ENCODE peak calls at places on chromosomes 5 and 9, in seven cellular contexts. One of them, this sample, is unnamed.

GRCh38 chr5:82106207-82106606 is 134.4 kb downstream of the ATG10 start:
- DNase-seq in PC-3: no peak
- DNase-seq in A549: no peak
- DNase-seq in astrocyte of the cerebellum: no peak
- DNase-seq in lung: no peak
- DNase-seq in tibial artery: no peak
- DNase-seq in Peyer's patch: no peak
- DNase-seq in this sample: no peak

GRCh38 chr5:111932628-111933027 is 175.6 kb upstream of the NREP start:
- DNase-seq in astrocyte of the cerebellum: no peak
- DNase-seq in tibial artery: no peak
- DNase-seq in lung: no peak
- DNase-seq in PC-3: peak
- DNase-seq in Peyer's patch: no peak
- DNase-seq in A549: no peak
- DNase-seq in this sample: no peak

GRCh38 chr5:150080696-150081435 is 5.5 kb downstream of the CSF1R start:
- DNase-seq in A549: no peak
- DNase-seq in Peyer's patch: peak
- DNase-seq in lung: no peak
- DNase-seq in PC-3: no peak
- DNase-seq in tibial artery: no peak
- DNase-seq in astrocyte of the cerebellum: no peak
- DNase-seq in this sample: no peak

GRCh38 chr5:115685966-115686691 is 60.3 kb upstream of the TMED7 start:
- DNase-seq in astrocyte of the cerebellum: peak
- DNase-seq in tibial artery: peak
- DNase-seq in PC-3: no peak
- DNase-seq in lung: no peak
- DNase-seq in A549: no peak
- DNase-seq in Peyer's patch: no peak
- DNase-seq in this sample: no peak

GRCh38 chr9:32741706-32742105 is 41.6 kb upstream of the TMEM215 start:
- DNase-seq in Peyer's patch: no peak
- DNase-seq in A549: no peak
- DNase-seq in PC-3: peak
- DNase-seq in tibial artery: no peak
- DNase-seq in lung: no peak
- DNase-seq in astrocyte of the cerebellum: no peak
- DNase-seq in this sample: no peak

GRCh38 chr9:16616686-16617085 is 253.8 kb downstream of the BNC2 start:
- DNase-seq in Peyer's patch: no peak
- DNase-seq in astrocyte of the cerebellum: no peak
- DNase-seq in A549: no peak
- DNase-seq in tibial artery: no peak
- DNase-seq in lung: no peak
- DNase-seq in PC-3: no peak
- DNase-seq in this sample: no peak

GRCh38 chr5:168706655-168707069 is 127.5 kb upstream of the PANK3 start:
- DNase-seq in tibial artery: no peak
- DNase-seq in PC-3: peak
- DNase-seq in A549: peak
- DNase-seq in lung: no peak
- DNase-seq in astrocyte of the cerebellum: peak
- DNase-seq in Peyer's patch: no peak
- DNase-seq in this sample: no peak

GRCh38 chr5:11719888-11720481 is 184.3 kb downstream of the CTNND2 start:
- DNase-seq in tibial artery: peak
- DNase-seq in PC-3: peak
- DNase-seq in Peyer's patch: no peak
- DNase-seq in lung: peak
- DNase-seq in A549: no peak
- DNase-seq in astrocyte of the cerebellum: peak
- DNase-seq in this sample: no peak

GRCh38 chr5:102540251-102540812 is 41.5 kb upstream of the SLCO6A1 start:
- DNase-seq in astrocyte of the cerebellum: no peak
- DNase-seq in Peyer's patch: no peak
- DNase-seq in PC-3: no peak
- DNase-seq in A549: no peak
- DNase-seq in tibial artery: no peak
- DNase-seq in lung: no peak
- DNase-seq in this sample: no peak

GRCh38 chr9:107636596-107637405 is 147.2 kb upstream of the KLF4 start:
- DNase-seq in lung: no peak
- DNase-seq in tibial artery: no peak
- DNase-seq in Peyer's patch: no peak
- DNase-seq in A549: no peak
- DNase-seq in astrocyte of the cerebellum: no peak
- DNase-seq in PC-3: no peak
- DNase-seq in this sample: no peak

GRCh38 chr5:141874262-141874964 is 3.8 kb downstream of the PCDH1 start:
- DNase-seq in Peyer's patch: no peak
- DNase-seq in lung: no peak
- DNase-seq in tibial artery: no peak
- DNase-seq in A549: no peak
- DNase-seq in PC-3: no peak
- DNase-seq in astrocyte of the cerebellum: no peak
- DNase-seq in this sample: no peak

GRCh38 chr9:132485454-132485853 is 75.4 kb downstream of the CFAP77 start:
- DNase-seq in lung: no peak
- DNase-seq in PC-3: no peak
- DNase-seq in Peyer's patch: no peak
- DNase-seq in tibial artery: no peak
- DNase-seq in astrocyte of the cerebellum: no peak
- DNase-seq in A549: no peak
- DNase-seq in this sample: no peak

GRCh38 chr9:127706836-127707241 is at the start of gene CFAP157:
- DNase-seq in tibial artery: no peak
- DNase-seq in A549: peak
- DNase-seq in Peyer's patch: no peak
- DNase-seq in astrocyte of the cerebellum: no peak
- DNase-seq in PC-3: no peak
- DNase-seq in lung: no peak
- DNase-seq in this sample: no peak

GRCh38 chr5:153276151-153276550 is 214.3 kb upstream of the GRIA1 start:
- DNase-seq in PC-3: peak
- DNase-seq in astrocyte of the cerebellum: peak
- DNase-seq in tibial artery: no peak
- DNase-seq in A549: no peak
- DNase-seq in Peyer's patch: no peak
- DNase-seq in lung: no peak
- DNase-seq in this sample: no peak

GRCh38 chr9:133715295-133715865 is 22.8 kb downstream of the SARDH start:
- DNase-seq in lung: no peak
- DNase-seq in Peyer's patch: no peak
- DNase-seq in astrocyte of the cerebellum: no peak
- DNase-seq in tibial artery: no peak
- DNase-seq in PC-3: no peak
- DNase-seq in A549: no peak
- DNase-seq in this sample: no peak

GRCh38 chr9:78601957-78602565 is 305.1 kb downstream of the PSAT1 start:
- DNase-seq in tibial artery: no peak
- DNase-seq in A549: no peak
- DNase-seq in astrocyte of the cerebellum: peak
- DNase-seq in lung: no peak
- DNase-seq in PC-3: peak
- DNase-seq in Peyer's patch: no peak
- DNase-seq in this sample: no peak

GRCh38 chr9:107465467-107466451 is 23.8 kb downstream of the KLF4 start:
- DNase-seq in PC-3: peak
- DNase-seq in astrocyte of the cerebellum: no peak
- DNase-seq in A549: peak
- DNase-seq in tibial artery: peak
- DNase-seq in lung: peak
- DNase-seq in Peyer's patch: no peak
- DNase-seq in this sample: no peak

GRCh38 chr5:158074992-158075769 is 216.2 kb upstream of the CLINT1 start:
- DNase-seq in tibial artery: peak
- DNase-seq in A549: peak
- DNase-seq in Peyer's patch: peak
- DNase-seq in PC-3: peak
- DNase-seq in astrocyte of the cerebellum: peak
- DNase-seq in lung: peak
- DNase-seq in this sample: peak

GRCh38 chr9:129160712-129161533 is 17.1 kb downstream of the IER5L start:
- DNase-seq in lung: no peak
- DNase-seq in astrocyte of the cerebellum: no peak
- DNase-seq in Peyer's patch: no peak
- DNase-seq in A549: no peak
- DNase-seq in PC-3: no peak
- DNase-seq in tibial artery: no peak
- DNase-seq in this sample: no peak

GRCh38 chr5:132024789-132025402 is 13.4 kb upstream of the ACSL6 start:
- DNase-seq in A549: no peak
- DNase-seq in lung: no peak
- DNase-seq in PC-3: no peak
- DNase-seq in Peyer's patch: no peak
- DNase-seq in tibial artery: no peak
- DNase-seq in astrocyte of the cerebellum: no peak
- DNase-seq in this sample: no peak

GRCh38 chr9:130755377-130756007 is 61.9 kb downstream of the EXOSC2 start:
- DNase-seq in PC-3: no peak
- DNase-seq in astrocyte of the cerebellum: no peak
- DNase-seq in lung: no peak
- DNase-seq in Peyer's patch: no peak
- DNase-seq in tibial artery: no peak
- DNase-seq in A549: no peak
- DNase-seq in this sample: no peak

GRCh38 chr9:130756460-130757152 is 63.0 kb downstream of the EXOSC2 start:
- DNase-seq in lung: no peak
- DNase-seq in PC-3: no peak
- DNase-seq in Peyer's patch: no peak
- DNase-seq in A549: no peak
- DNase-seq in tibial artery: no peak
- DNase-seq in astrocyte of the cerebellum: no peak
- DNase-seq in this sample: no peak

GRCh38 chr9:130759738-130760137 is 66.2 kb downstream of the EXOSC2 start:
- DNase-seq in lung: no peak
- DNase-seq in PC-3: no peak
- DNase-seq in Peyer's patch: no peak
- DNase-seq in tibial artery: no peak
- DNase-seq in astrocyte of the cerebellum: no peak
- DNase-seq in A549: no peak
- DNase-seq in this sample: no peak

GRCh38 chr9:130756037-130756436 is 62.5 kb downstream of the EXOSC2 start:
- DNase-seq in astrocyte of the cerebellum: no peak
- DNase-seq in tibial artery: no peak
- DNase-seq in PC-3: no peak
- DNase-seq in Peyer's patch: no peak
- DNase-seq in lung: no peak
- DNase-seq in A549: no peak
- DNase-seq in this sample: no peak
- H3K4me3 ChIP-seq in astrocyte of the cerebellum: no peak
- H3K4me3 ChIP-seq in tibial artery: no peak
- H3K4me3 ChIP-seq in PC-3: no peak
- H3K4me3 ChIP-seq in Peyer's patch: no peak
- H3K4me3 ChIP-seq in lung: no peak
- H3K4me3 ChIP-seq in A549: no peak
- H3K4me3 ChIP-seq in this sample: no peak

DNA sequence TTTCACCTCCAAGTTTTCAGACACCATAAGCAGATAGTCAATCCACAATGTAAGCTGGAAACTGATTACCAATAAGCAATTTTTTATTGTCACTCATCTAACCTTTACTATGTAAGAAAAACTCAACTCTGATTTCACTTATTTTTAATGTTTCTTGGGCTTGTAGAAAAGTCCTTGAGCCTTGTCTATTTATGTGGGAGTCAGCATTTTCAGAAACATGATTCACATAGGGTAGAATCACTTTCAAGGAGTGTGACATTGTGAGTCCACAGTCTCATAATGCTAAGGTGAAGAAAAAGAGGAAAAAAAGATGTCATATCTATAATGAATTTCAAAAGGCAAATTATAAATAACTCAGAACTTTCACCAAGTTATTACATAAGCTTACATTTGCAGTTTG is 2167.9 kb upstream of the C9orf72 start:
- DNase-seq in astrocyte of the cerebellum: no peak
- DNase-seq in PC-3: no peak
- DNase-seq in tibial artery: no peak
- DNase-seq in Peyer's patch: no peak
- DNase-seq in A549: no peak
- DNase-seq in lung: no peak
- DNase-seq in this sample: no peak
- H3K4me3 ChIP-seq in astrocyte of the cerebellum: no peak
- H3K4me3 ChIP-seq in PC-3: no peak
- H3K4me3 ChIP-seq in tibial artery: no peak
- H3K4me3 ChIP-seq in Peyer's patch: no peak
- H3K4me3 ChIP-seq in A549: no peak
- H3K4me3 ChIP-seq in lung: no peak
- H3K4me3 ChIP-seq in this sample: no peak

GRCh38 chr5:1793301-1793740 is 6.3 kb downstream of the MRPL36 start:
- DNase-seq in tibial artery: peak
- DNase-seq in PC-3: no peak
- DNase-seq in astrocyte of the cerebellum: no peak
- DNase-seq in A549: no peak
- DNase-seq in lung: no peak
- DNase-seq in Peyer's patch: no peak
- DNase-seq in this sample: no peak

GRCh38 chr5:1794896-1795290 is 4.7 kb downstream of the MRPL36 start:
- DNase-seq in astrocyte of the cerebellum: no peak
- DNase-seq in lung: no peak
- DNase-seq in PC-3: no peak
- DNase-seq in A549: no peak
- DNase-seq in tibial artery: peak
- DNase-seq in Peyer's patch: no peak
- DNase-seq in this sample: no peak

GRCh38 chr5:1795506-1795905 is 4.1 kb downstream of the MRPL36 start:
- DNase-seq in astrocyte of the cerebellum: no peak
- DNase-seq in tibial artery: peak
- DNase-seq in PC-3: no peak
- DNase-seq in Peyer's patch: no peak
- DNase-seq in lung: no peak
- DNase-seq in A549: no peak
- DNase-seq in this sample: no peak

GRCh38 chr5:1792842-1793266 is 6.8 kb downstream of the MRPL36 start:
- DNase-seq in lung: no peak
- DNase-seq in Peyer's patch: peak
- DNase-seq in A549: no peak
- DNase-seq in PC-3: peak
- DNase-seq in astrocyte of the cerebellum: peak
- DNase-seq in tibial artery: no peak
- DNase-seq in this sample: peak

GRCh38 chr5:1793966-1794895 is 5.4 kb downstream of the MRPL36 start:
- DNase-seq in Peyer's patch: no peak
- DNase-seq in astrocyte of the cerebellum: peak
- DNase-seq in tibial artery: peak
- DNase-seq in lung: no peak
- DNase-seq in A549: no peak
- DNase-seq in PC-3: peak
- DNase-seq in this sample: peak
- H3K4me3 ChIP-seq in Peyer's patch: no peak
- H3K4me3 ChIP-seq in astrocyte of the cerebellum: no peak
- H3K4me3 ChIP-seq in tibial artery: no peak
- H3K4me3 ChIP-seq in lung: no peak
- H3K4me3 ChIP-seq in A549: no peak
- H3K4me3 ChIP-seq in PC-3: no peak
- H3K4me3 ChIP-seq in this sample: no peak

DNA sequence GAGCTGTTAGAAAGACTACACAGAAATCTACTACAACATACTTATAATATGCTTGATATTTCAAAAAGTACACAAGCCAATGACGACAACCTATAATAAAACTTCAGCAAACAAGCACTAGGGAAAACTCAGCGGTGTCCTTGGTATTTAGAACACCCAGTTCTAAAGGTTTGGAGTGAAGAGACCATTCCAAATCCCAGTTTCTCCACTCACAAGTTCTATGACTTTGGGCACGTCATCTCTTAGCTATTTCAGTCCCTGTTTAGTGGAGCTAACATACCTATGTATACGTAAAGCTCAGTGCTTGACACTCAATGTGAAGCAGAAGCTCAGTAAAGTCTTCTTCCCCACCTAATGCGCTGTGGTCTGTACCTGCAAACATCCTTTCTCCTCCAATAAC is 52.8 kb downstream of the MLLT3 start:
- DNase-seq in tibial artery: no peak
- DNase-seq in A549: no peak
- DNase-seq in Peyer's patch: no peak
- DNase-seq in PC-3: peak
- DNase-seq in astrocyte of the cerebellum: no peak
- DNase-seq in lung: no peak
- DNase-seq in this sample: no peak
- H3K4me3 ChIP-seq in tibial artery: no peak
- H3K4me3 ChIP-seq in A549: peak
- H3K4me3 ChIP-seq in Peyer's patch: no peak
- H3K4me3 ChIP-seq in PC-3: peak
- H3K4me3 ChIP-seq in astrocyte of the cerebellum: no peak
- H3K4me3 ChIP-seq in lung: no peak
- H3K4me3 ChIP-seq in this sample: no peak

This sample was measured in AG04450.